ENCODE peak calls at places on chromosomes 16 and 17, in ten cellular contexts. Z is AG04450, O is ovary, A is cardiac muscle cell, D is IMR-90, W is SK-N-SH, E is A549, K is tibial nerve, F is brain microvascular endothelial cell, I is GM23338. S is an unnamed sample.

GRCh38 chr16:76854234-76854633 is 336.8 kb upstream of the MON1B start:
- DNase-seq in O (no peak), K (no peak), D (no peak), E (peak), W (peak), I (peak), Z (no peak), A (peak), F (no peak), S (no peak)

GRCh38 chr17:70945386-70945785 is 776.1 kb downstream of the KCNJ2 start:
- DNase-seq in E (no peak), D (no peak), A (peak), O (no peak), F (no peak), I (peak), K (no peak), W (no peak), Z (no peak), S (no peak)

GRCh38 chr17:54941285-54941684 is 27.2 kb downstream of the COX11 start:
- DNase-seq in K (no peak), D (no peak), O (no peak), I (no peak), F (no peak), A (no peak), Z (no peak), E (no peak), W (no peak), S (no peak)

GRCh38 chr16:89971495-89972243 is 23.1 kb downstream of the DEF8 start:
- DNase-seq in D (no peak), W (no peak), E (no peak), I (no peak), F (no peak), Z (no peak), A (no peak), K (no peak), O (no peak), S (no peak)

GRCh38 chr17:3557768-3558583 is at the start of gene TRPV3:
- DNase-seq in E (no peak), D (no peak), K (no peak), I (no peak), F (no peak), Z (no peak), A (no peak), O (peak), W (no peak), S (no peak)

GRCh38 chr16:3727806-3728381 is 10.6 kb upstream of the TRAP1 start:
- DNase-seq in O (no peak), D (no peak), I (no peak), E (no peak), K (no peak), F (no peak), A (no peak), W (peak), Z (no peak), S (no peak)

GRCh38 chr17:49996495-49997255 is 1.7 kb upstream of the DLX3 start:
- DNase-seq in W (peak), O (peak), A (peak), I (peak), D (peak), K (no peak), E (peak), F (no peak), Z (no peak), S (peak)

GRCh38 chr16:31072540-31073072 is 1.4 kb downstream of the ZNF668 start:
- DNase-seq in E (peak), O (no peak), K (no peak), I (peak), W (peak), F (peak), Z (no peak), A (no peak), D (peak), S (no peak)

GRCh38 chr16:11052080-11052808 is 107.9 kb downstream of the CLEC16A start:
- DNase-seq in E (no peak), D (no peak), A (no peak), F (no peak), Z (no peak), W (no peak), I (no peak), K (no peak), O (no peak), S (no peak)

GRCh38 chr17:57442914-57443571 is 186.7 kb downstream of the MSI2 start:
- DNase-seq in I (no peak), Z (no peak), K (no peak), O (no peak), A (peak), E (peak), D (no peak), F (no peak), W (no peak), S (peak)

GRCh38 chr16:72203401-72203800 is 31.4 kb upstream of the PMFBP1 start:
- DNase-seq in K (no peak), F (peak), O (no peak), W (no peak), E (no peak), I (no peak), D (peak), A (no peak), Z (no peak), S (peak)

GRCh38 chr16:2236362-2237075 is at the start of gene DNASE1L2:
- DNase-seq in Z (no peak), K (no peak), W (peak), F (no peak), E (peak), A (peak), D (no peak), I (peak), O (no peak), S (no peak)

GRCh38 chr16:11797957-11798299 is 870 bp upstream of the ZC3H7A start:
- DNase-seq in A (no peak), O (peak), D (no peak), E (peak), Z (no peak), I (no peak), K (no peak), F (no peak), W (peak), S (no peak)

GRCh38 chr16:83389751-83390150 is 418.0 kb upstream of the HSBP1 start:
- DNase-seq in K (no peak), I (no peak), Z (no peak), O (no peak), F (no peak), E (no peak), D (peak), W (no peak), A (peak), S (no peak)

GRCh38 chr16:75109732-75110243 is 6.8 kb downstream of the LDHD start:
- DNase-seq in I (no peak), D (no peak), O (peak), F (no peak), A (no peak), E (no peak), Z (no peak), W (no peak), K (no peak), S (peak)
- TF ChIP-seq CTCF in I (no peak), D (no peak), O (no peak), F (no peak), A (no peak), E (no peak), Z (no peak), W (no peak), K (no peak), S (no peak)

DNA sequence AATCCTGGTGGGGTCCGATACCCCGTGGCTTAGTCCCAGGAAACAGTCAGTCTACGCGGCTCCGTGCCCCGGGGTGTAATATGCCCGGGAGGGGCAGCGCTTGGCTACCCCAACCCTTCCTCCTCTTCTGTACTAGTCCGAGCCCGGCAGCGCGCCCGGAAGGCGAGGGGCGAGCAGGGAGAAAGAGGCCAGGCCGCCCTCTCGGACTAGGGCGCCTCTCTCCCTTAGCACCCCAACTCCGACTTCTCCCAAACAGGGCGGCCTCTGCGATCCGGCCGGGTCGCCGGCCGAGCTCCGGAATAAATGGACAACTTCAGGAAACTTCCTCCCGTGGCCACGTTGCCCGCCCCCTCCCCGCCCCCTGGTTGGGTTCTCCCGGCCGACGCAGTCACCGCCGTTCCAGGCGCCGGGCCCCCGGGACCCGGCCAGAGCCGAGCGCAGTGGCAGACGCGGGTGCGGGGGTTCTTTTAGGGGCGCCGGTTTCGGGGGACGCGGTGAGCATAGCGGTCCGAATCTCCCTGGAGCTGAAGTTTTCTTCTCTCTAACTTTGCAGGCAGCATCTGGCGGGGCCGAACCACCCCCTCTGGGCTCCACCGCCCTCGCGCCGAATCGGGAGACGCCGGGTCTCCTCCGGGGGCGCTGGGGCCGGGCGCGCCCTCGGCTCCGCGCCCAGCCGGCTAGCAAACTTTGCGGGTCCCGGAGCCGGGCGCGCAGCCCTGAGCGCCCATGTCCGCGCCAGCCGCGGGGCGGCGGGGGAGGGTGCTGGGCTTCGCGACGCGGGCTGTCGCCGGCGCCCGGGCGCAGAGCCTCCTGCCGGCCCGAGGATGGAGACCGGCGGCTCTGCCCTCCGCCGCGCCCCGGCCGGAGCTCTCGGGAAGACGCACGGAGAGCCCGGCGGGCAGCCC is at the start of gene SDK2:
- DNase-seq in D (no peak), O (no peak), W (peak), K (no peak), A (peak), I (peak), Z (no peak), E (peak), F (no peak), S (no peak)
- H3K27ac ChIP-seq in D (no peak), O (no peak), W (no peak), K (peak), A (peak), I (no peak), Z (no peak), E (peak), F (no peak), S (no peak)

GRCh38 chr17:45234641-45235040 is 13.0 kb downstream of the FMNL1 start:
- DNase-seq in Z (no peak), I (peak), O (no peak), F (no peak), W (peak), E (peak), D (no peak), K (no peak), A (peak), S (no peak)
- TF ChIP-seq CTCF in Z (peak), I (peak), O (no peak), F (peak), W (peak), E (peak), D (peak), K (no peak), A (peak), S (peak)

GRCh38 chr17:78117027-78117981 is 11.3 kb downstream of the TMC6 start:
- DNase-seq in F (no peak), A (peak), W (peak), K (no peak), E (no peak), I (peak), Z (no peak), D (no peak), O (no peak), S (no peak)

GRCh38 chr17:78116411-78116810 is 12.1 kb downstream of the TMC6 start:
- DNase-seq in Z (no peak), D (no peak), A (no peak), E (no peak), F (no peak), I (no peak), K (no peak), O (no peak), W (no peak), S (no peak)

GRCh38 chr17:78120971-78121800 is 7.4 kb downstream of the TMC6 start:
- DNase-seq in A (no peak), O (no peak), K (no peak), I (no peak), W (no peak), E (no peak), D (no peak), Z (no peak), F (no peak), S (no peak)

GRCh38 chr17:78120537-78120936 is 8.0 kb downstream of the TMC6 start:
- DNase-seq in D (no peak), I (no peak), Z (no peak), A (no peak), F (no peak), K (no peak), E (no peak), W (no peak), O (no peak), S (no peak)

DNA sequence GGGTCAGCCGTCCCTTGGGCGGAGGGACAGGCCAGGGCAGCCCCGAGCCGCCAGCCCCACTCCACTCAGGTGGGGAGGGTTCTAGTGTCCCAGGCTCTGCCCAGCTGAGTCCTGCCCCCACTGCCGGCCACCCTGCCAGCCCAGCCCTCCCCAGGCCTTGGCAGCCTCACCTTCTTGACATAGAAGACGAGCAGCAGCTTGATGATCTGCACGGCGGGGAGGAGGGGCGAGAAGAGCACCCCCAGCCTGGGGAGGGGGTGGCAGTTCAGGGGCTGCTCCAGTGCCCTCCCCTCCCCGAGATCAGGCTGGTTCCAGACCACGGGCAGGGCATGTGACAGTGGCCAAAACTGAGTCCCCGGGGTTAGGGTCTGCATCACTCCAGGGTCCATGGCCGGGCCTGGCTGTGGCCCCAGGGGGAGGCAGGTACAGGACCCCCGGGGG is 9.7 kb downstream of the TMC6 start:
- DNase-seq in W (no peak), I (no peak), K (no peak), E (no peak), Z (no peak), O (no peak), F (no peak), A (no peak), D (no peak), S (no peak)
- H3K27ac ChIP-seq in W (no peak), I (no peak), K (no peak), E (no peak), Z (no peak), O (no peak), F (no peak), A (no peak), D (no peak), S (no peak)

GRCh38 chr17:62690168-62690897 is 62.9 kb downstream of the MRC2 start:
- DNase-seq in O (no peak), D (no peak), F (no peak), Z (no peak), W (no peak), I (no peak), A (no peak), E (no peak), K (no peak), S (no peak)
- TF ChIP-seq CTCF in O (no peak), D (peak), F (no peak), Z (no peak), W (peak), I (no peak), A (no peak), E (peak), K (no peak), S (no peak)

DNA sequence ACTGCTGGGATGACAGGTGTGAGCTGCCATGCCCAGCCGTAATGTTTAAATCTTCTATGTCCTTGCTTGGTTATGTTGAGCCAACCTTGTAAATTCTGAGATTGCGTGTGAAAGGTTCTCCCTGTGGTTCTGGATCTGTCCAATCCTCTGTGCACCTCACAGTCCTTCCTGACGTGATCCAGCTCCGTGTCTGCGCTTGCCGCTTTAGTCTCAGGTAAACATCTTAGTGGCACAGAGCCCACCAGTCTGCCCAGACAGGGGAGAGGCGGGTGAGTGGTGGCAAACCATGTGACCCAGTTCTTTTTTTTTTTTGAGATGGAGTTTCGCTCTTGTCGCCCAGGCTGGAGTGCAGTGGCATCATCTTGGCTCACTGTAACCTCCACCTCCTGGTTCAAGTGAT is 13.9 kb downstream of the SLC25A10 start:
- DNase-seq in F (no peak), K (no peak), O (no peak), D (no peak), A (no peak), W (no peak), Z (no peak), E (no peak), I (no peak), S (no peak)
- H3K27ac ChIP-seq in F (no peak), K (no peak), O (no peak), D (no peak), A (no peak), W (no peak), Z (no peak), E (no peak), I (no peak), S (no peak)

GRCh38 chr16:67910162-67910561 is 17.1 kb downstream of the PSKH1 start:
- DNase-seq in I (no peak), D (peak), A (no peak), K (no peak), O (no peak), E (no peak), W (peak), Z (peak), F (no peak), S (no peak)
- TF ChIP-seq CTCF in I (no peak), D (no peak), A (no peak), K (no peak), O (no peak), E (no peak), W (no peak), Z (no peak), F (no peak), S (no peak)